ENCODE peak calls at places on chromosomes 2 and 18, in ten cellular contexts. M is sigmoid colon, Y is HepG2, W is stomach, T is K562, I is H1, Z is ovary, U is suprapubic skin, O is transverse colon, F is upper lobe of left lung. Q is an unnamed sample.

GRCh38 chr18:53375641-53376040 is 848.8 kb downstream of the MBD2 start:
- DNase-seq in O (peak; percentile 7), U (no peak), Z (no peak), F (peak; percentile 86), W (peak; percentile 55), I (no peak), Y (no peak), T (no peak), M (no peak), Q (no peak)

GRCh38 chr2:179849719-179850118 is 11.7 kb downstream of the ZNF385B start:
- DNase-seq in W (no peak), M (no peak), O (no peak), Z (no peak), Y (no peak), F (no peak), I (no peak), T (no peak), U (no peak), Q (no peak)

GRCh38 chr2:64606495-64607363 is 47.0 kb downstream of the SERTAD2 start:
- DNase-seq in W (peak; percentile 79), T (peak; percentile 94), O (peak; percentile 88), F (peak; percentile 88), Z (peak; percentile 78), U (peak; percentile 97), Y (peak; percentile 76), M (peak; percentile 96), I (no peak), Q (no peak)

GRCh38 chr2:143259368-143259958 is 130.2 kb downstream of the ARHGAP15 start:
- DNase-seq in M (peak; percentile 61), I (peak; percentile 39), Y (peak; percentile 63), F (peak; percentile 62), Z (peak; percentile 30), W (peak; percentile 65), O (peak; percentile 66), U (no peak), T (peak; percentile 26), Q (peak; percentile 37)

GRCh38 chr2:70367722-70368323 is 66.0 kb upstream of the FAM136A start:
- DNase-seq in Y (no peak), Z (no peak), T (no peak), I (no peak), M (no peak), F (no peak), U (no peak), W (no peak), O (peak; percentile 72), Q (no peak)

GRCh38 chr18:29892960-29893558 is 1149.5 kb downstream of the DSC3 start:
- DNase-seq in I (no peak), O (no peak), F (no peak), Z (no peak), U (no peak), M (no peak), T (no peak), Y (no peak), W (no peak), Q (peak; percentile 24)

GRCh38 chr2:22536131-22536530 is 848.8 kb upstream of the KLHL29 start:
- DNase-seq in M (no peak), Y (no peak), I (no peak), F (no peak), T (no peak), U (no peak), W (no peak), O (no peak), Z (no peak), Q (no peak)

GRCh38 chr18:37393945-37394609 is 171.5 kb downstream of the CELF4 start:
- DNase-seq in O (peak; percentile 32), F (peak; percentile 53), U (peak; percentile 85), W (peak; percentile 42), M (peak; percentile 79), I (peak; percentile 39), Z (peak; percentile 75), T (peak; percentile 77), Y (no peak), Q (peak; percentile 97)

GRCh38 chr2:15953891-15954680 is 13.7 kb downstream of the MYCN start:
- DNase-seq in U (no peak), W (no peak), M (no peak), O (no peak), Z (no peak), Y (no peak), I (no peak), T (no peak), F (no peak), Q (no peak)

GRCh38 chr2:213816583-213816982 is 532.3 kb downstream of the SPAG16 start:
- DNase-seq in T (no peak), Z (no peak), O (no peak), U (no peak), I (no peak), Y (no peak), W (no peak), F (no peak), M (no peak), Q (no peak)

GRCh38 chr2:3302421-3302750 is 75.2 kb downstream of the EIPR1 start:
- DNase-seq in U (no peak), Y (no peak), T (no peak), O (no peak), W (no peak), I (no peak), M (no peak), Z (no peak), F (no peak), Q (peak; percentile 83)

GRCh38 chr2:85502720-85503119 is 36.2 kb upstream of the MAT2A start:
- DNase-seq in U (no peak), M (no peak), Z (no peak), F (no peak), Y (no peak), W (no peak), O (no peak), T (no peak), I (no peak), Q (no peak)

GRCh38 chr18:46856975-46857374 is 60.3 kb downstream of the PIAS2 start:
- DNase-seq in O (no peak), T (no peak), U (no peak), F (no peak), I (no peak), W (no peak), M (no peak), Y (no peak), Z (no peak), Q (no peak)

GRCh38 chr2:43455735-43456642 is 139.8 kb downstream of the THADA start:
- DNase-seq in F (no peak), T (no peak), Z (no peak), I (no peak), Y (peak; percentile 91), O (no peak), M (no peak), W (no peak), U (no peak), Q (no peak)

GRCh38 chr2:37599688-37600525 is 71.5 kb downstream of the CDC42EP3 start:
- DNase-seq in O (peak; percentile 34), W (peak; percentile 48), T (no peak), F (peak; percentile 47), U (no peak), Y (no peak), I (no peak), M (no peak), Z (no peak), Q (no peak)

GRCh38 chr18:39675358-39675757 is 2109.8 kb upstream of the CELF4 start:
- DNase-seq in W (no peak), U (no peak), Y (peak; percentile 4), T (no peak), O (no peak), M (no peak), Z (no peak), I (no peak), F (no peak), Q (no peak)

GRCh38 chr2:85986121-85986520 is 97.3 kb upstream of the ST3GAL5 start:
- DNase-seq in F (no peak), U (no peak), Y (no peak), M (no peak), O (no peak), T (no peak), Z (no peak), I (no peak), W (no peak), Q (no peak)

GRCh38 chr2:94987074-94988020 is 38.2 kb upstream of the MAL start:
- DNase-seq in Y (no peak), Z (no peak), T (no peak), F (no peak), O (no peak), W (no peak), M (no peak), U (no peak), I (no peak), Q (no peak)

DNA sequence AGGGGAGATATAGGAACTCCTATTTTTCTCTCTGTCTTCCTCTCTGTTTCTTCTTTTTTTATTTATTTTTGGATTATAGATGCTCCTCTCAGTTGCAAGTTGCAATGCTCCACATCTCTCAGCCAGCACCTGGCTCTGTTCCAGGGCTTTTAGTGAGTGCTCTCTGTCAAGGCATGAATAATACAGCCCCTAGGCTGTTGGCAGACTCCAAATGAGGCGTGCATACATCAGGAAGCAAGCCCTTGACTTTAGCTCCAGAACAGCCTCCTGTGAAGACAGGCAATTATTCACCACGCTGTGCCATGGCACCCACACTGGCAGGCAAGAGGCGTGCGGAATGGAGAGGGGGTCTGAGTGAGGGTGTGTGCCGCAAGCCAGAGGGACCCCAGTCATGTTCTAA is 228.1 kb upstream of the PXDN start:
- DNase-seq in F (no peak), T (no peak), W (no peak), Y (no peak), Z (no peak), U (no peak), M (peak; percentile 46), O (no peak), I (no peak), Q (peak; percentile 87)
- H3K27me3 ChIP-seq in F (no peaks in the 10 kb centered on the region), T (peaks cover 4% of the 10 kb centered on the region), W (peaks cover 4% of the 10 kb centered on the region), Y (peaks cover 9% of the 10 kb centered on the region), Z (no peaks in the 10 kb centered on the region), U (no peaks in the 10 kb centered on the region), M (no peaks in the 10 kb centered on the region), O (no peaks in the 10 kb centered on the region), I (no peaks in the 10 kb centered on the region), Q (no peaks in the 10 kb centered on the region)

GRCh38 chr18:58599106-58599505 is 29.8 kb downstream of the ALPK2 start:
- DNase-seq in O (no peak), Y (no peak), M (no peak), T (no peak), U (no peak), Z (no peak), W (no peak), F (no peak), I (no peak), Q (no peak)
- TF ChIP-seq EP300 in O (no peak), Y (no peak), M (no peak), T (no peak), U (no peak), Z (no peak), W (no peak), F (no peak), I (no peak), Q (no peak)

DNA sequence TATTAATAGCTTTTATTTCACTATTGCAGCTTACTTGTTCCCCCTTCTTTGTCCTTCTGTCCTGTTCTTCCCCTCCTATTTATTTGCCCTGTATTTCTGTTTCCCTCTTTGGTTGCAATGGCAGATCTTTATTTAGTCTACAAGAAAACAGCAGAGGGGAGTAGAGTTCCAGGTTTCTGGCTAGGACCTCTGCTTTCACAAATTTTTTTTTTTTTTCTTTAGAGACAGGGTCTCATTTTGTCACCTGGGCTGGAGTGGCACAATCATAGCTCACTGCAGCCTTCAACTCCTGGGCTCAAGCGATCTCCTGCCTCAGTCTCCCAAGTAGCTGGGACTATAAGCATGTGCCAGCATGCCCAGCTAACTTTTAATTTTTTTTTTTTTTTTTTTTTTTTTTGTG is 188.1 kb upstream of the SPRED2 start:
- DNase-seq in Z (no peak), I (no peak), M (no peak), F (no peak), W (no peak), U (no peak), O (no peak), T (no peak), Y (no peak), Q (no peak)
- H3K27me3 ChIP-seq in Z (no peaks in the 10 kb centered on the region), I (no peaks in the 10 kb centered on the region), M (no peaks in the 10 kb centered on the region), F (no peaks in the 10 kb centered on the region), W (no peaks in the 10 kb centered on the region), U (peaks cover 3% of the 10 kb centered on the region), O (no peaks in the 10 kb centered on the region), T (peaks cover 25% of the 10 kb centered on the region), Y (peaks cover 25% of the 10 kb centered on the region), Q (no peaks in the 10 kb centered on the region)

GRCh38 chr2:145919507-145919906 is 1399.6 kb upstream of the ZEB2 start:
- DNase-seq in F (no peak), Z (no peak), U (no peak), I (no peak), T (no peak), Y (no peak), M (no peak), O (no peak), W (no peak), Q (no peak)
- TF ChIP-seq EP300 in F (no peak), Z (no peak), U (no peak), I (no peak), T (no peak), Y (no peak), M (no peak), O (no peak), W (no peak), Q (no peak)

Q was measured in SK-N-SH.